ENCODE peak calls at places on chromosomes 7 and 10, in four cellular contexts. D, V, W and O are unnamed samples.

GRCh38 chr10:61793760-61794713 is 107.5 kb upstream of the ARID5B start:
- DNase-seq in D (no peak), V (no peak), W (no peak), O (no peak)

GRCh38 chr10:126110434-126110833 is 214.1 kb downstream of the FANK1 start:
- DNase-seq in D (no peak), V (no peak), W (no peak), O (no peak)

GRCh38 chr7:138354066-138354465 is 106.0 kb upstream of the TRIM24 start:
- DNase-seq in D (no peak), V (no peak), W (no peak), O (no peak)

GRCh38 chr7:104217620-104218019 is 9.8 kb upstream of the ORC5 start:
- DNase-seq in D (no peak), V (no peak), W (no peak), O (no peak)

GRCh38 chr7:16062269-16062668 is 359.1 kb downstream of the CRPPA start:
- DNase-seq in D (no peak), V (no peak), W (no peak), O (no peak)

GRCh38 chr7:985915-986741 is 3.1 kb downstream of the CYP2W1 start:
- DNase-seq in D (no peak), V (no peak), W (no peak), O (peak)

GRCh38 chr7:124042826-124043225 is 10.0 kb upstream of the TMEM229A start:
- DNase-seq in D (no peak), V (no peak), W (no peak), O (no peak)

GRCh38 chr7:136956671-136957070 is 88.2 kb downstream of the CHRM2 start:
- DNase-seq in D (no peak), V (no peak), W (no peak), O (no peak)

GRCh38 chr7:18693401-18693800 is 197.9 kb downstream of the HDAC9 start:
- DNase-seq in D (no peak), V (no peak), W (no peak), O (peak)

GRCh38 chr7:39592586-39592985 is 26.4 kb downstream of the YAE1 start:
- DNase-seq in D (no peak), V (no peak), W (no peak), O (no peak)

GRCh38 chr7:32221056-32221455 is 150.8 kb upstream of the PDE1C start:
- DNase-seq in D (no peak), V (no peak), W (no peak), O (no peak)

GRCh38 chr7:77553123-77553522 is 16.0 kb downstream of the PTPN12 start:
- DNase-seq in D (no peak), V (no peak), W (no peak), O (no peak)

GRCh38 chr10:124149681-124150080 is 56.3 kb upstream of the CHST15 start:
- DNase-seq in D (peak), V (no peak), W (no peak), O (no peak)

GRCh38 chr7:4797858-4798705 is 22.7 kb downstream of the AP5Z1 start:
- DNase-seq in D (no peak), V (peak), W (peak), O (peak)

GRCh38 chr10:123798856-123799255 is 92.8 kb downstream of the CPXM2 start:
- DNase-seq in D (no peak), V (no peak), W (no peak), O (no peak)

GRCh38 chr7:388461-388960 is 98.5 kb downstream of the FOXL3 start:
- DNase-seq in D (no peak), V (peak), W (peak), O (peak)

GRCh38 chr10:60336901-60337630 is 52.6 kb downstream of the ANK3 start:
- DNase-seq in D (no peak), V (no peak), W (no peak), O (no peak)

GRCh38 chr10:30178565-30178964 is 119.2 kb upstream of the JCAD start:
- DNase-seq in D (no peak), V (no peak), W (no peak), O (no peak)

GRCh38 chr10:88271736-88272135 is 311.4 kb downstream of the RNLS start:
- DNase-seq in D (no peak), V (no peak), W (no peak), O (no peak)

GRCh38 chr10:95391570-95392249 is 100.9 kb upstream of the PDLIM1 start:
- DNase-seq in D (no peak), V (peak), W (no peak), O (no peak)

GRCh38 chr7:116327751-116328150 is 117.4 kb downstream of the TES start:
- DNase-seq in D (no peak), V (no peak), W (no peak), O (no peak)

GRCh38 chr10:10517866-10518265 is 499.8 kb upstream of the CELF2 start:
- DNase-seq in D (no peak), V (no peak), W (no peak), O (no peak)

GRCh38 chr7:23474098-23474828 is 4.0 kb upstream of the IGF2BP3 start:
- DNase-seq in D (peak), V (peak), W (peak), O (peak)

GRCh38 chr7:2003451-2003930 is 229.3 kb downstream of the MAD1L1 start:
- DNase-seq in D (no peak), V (peak), W (no peak), O (no peak)

GRCh38 chr10:48243487-48243886 is 31.0 kb downstream of the FRMPD2 start:
- DNase-seq in D (no peak), V (no peak), W (no peak), O (no peak)

GRCh38 chr10:69061305-69062161 is 26.4 kb upstream of the SRGN start:
- DNase-seq in D (no peak), V (no peak), W (peak), O (peak)

GRCh38 chr10:70575486-70575873 is 27.1 kb downstream of the PRF1 start:
- DNase-seq in D (no peak), V (no peak), W (no peak), O (no peak)

GRCh38 chr10:87000491-87000890 is 19.6 kb upstream of the FAM25A start:
- DNase-seq in D (no peak), V (no peak), W (peak), O (no peak)

GRCh38 chr7:100486753-100487446 is 3.2 kb downstream of the NYAP1 start:
- DNase-seq in D (no peak), V (peak), W (no peak), O (peak)

GRCh38 chr10:71746344-71747037 is 26.8 kb downstream of the VSIR start:
- DNase-seq in D (no peak), V (peak), W (peak), O (peak)

GRCh38 chr7:26168458-26169023 is 16.5 kb downstream of the NFE2L3 start:
- DNase-seq in D (no peak), V (no peak), W (no peak), O (no peak)

GRCh38 chr7:84041649-84042048 is 152.9 kb downstream of the SEMA3A start:
- DNase-seq in D (no peak), V (no peak), W (no peak), O (no peak)

GRCh38 chr7:30348083-30348560 is 63.7 kb downstream of the ZNRF2 start:
- DNase-seq in D (peak), V (no peak), W (peak), O (peak)

GRCh38 chr7:137953043-137953691 is 48.7 kb downstream of the CREB3L2 start:
- DNase-seq in D (no peak), V (no peak), W (no peak), O (no peak)

GRCh38 chr10:129593953-129594352 is 126.9 kb downstream of the MGMT start:
- DNase-seq in D (no peak), V (no peak), W (no peak), O (no peak)

GRCh38 chr7:1531979-1532455 is 1.5 kb downstream of the MAFK start:
- DNase-seq in D (no peak), V (no peak), W (no peak), O (no peak)

DNA sequence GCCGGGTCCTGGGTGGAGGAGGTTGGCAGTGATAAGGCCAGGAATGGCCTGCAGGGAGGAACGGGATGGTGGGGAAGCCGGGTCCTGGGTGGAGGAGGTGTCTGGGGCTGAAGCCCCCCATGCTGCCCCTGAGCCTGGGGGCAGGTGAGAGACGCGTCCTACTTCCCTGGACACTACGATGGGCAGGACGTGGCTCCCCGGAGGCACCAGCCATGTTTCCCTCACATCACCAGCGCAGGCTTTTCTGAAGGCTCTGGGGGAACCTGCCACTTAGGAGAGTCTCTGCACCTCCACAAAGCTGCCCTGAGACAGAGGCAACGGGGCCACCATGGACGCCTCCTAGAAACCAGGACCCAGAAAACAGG is 324.8 kb downstream of the DNAJB6 start:
- DNase-seq in D (no peak), V (no peak), W (no peak), O (no peak)
- TF ChIP-seq CREM in D (no peak), V (no peak), W (no peak), O (no peak)

GRCh38 chr10:100303724-100304319 is 17.3 kb upstream of the BLOC1S2 start:
- DNase-seq in D (no peak), V (no peak), W (peak), O (peak)
- TF ChIP-seq CREM in D (no peak), V (no peak), W (no peak), O (no peak)

DNA sequence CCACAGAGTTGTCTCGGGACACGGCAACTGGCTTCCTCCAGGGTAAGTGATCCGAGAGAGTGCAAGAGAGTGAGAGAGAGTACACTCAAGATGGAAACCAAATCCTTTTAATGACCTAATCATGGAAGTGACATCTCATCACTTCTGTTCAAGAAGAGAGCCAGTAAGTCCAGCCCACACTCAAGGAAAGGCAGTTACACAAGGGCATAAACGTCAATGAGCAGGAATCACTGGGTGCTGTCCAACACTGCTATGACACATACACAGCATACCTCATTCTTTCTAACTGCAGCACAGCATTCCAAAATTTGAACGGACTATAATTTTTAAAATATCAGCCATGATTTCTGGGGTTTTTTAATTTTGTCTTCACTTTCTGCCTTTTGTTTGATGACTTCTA is 29.3 kb upstream of the OSBPL3 start:
- DNase-seq in D (no peak), V (no peak), W (no peak), O (no peak)
- TF ChIP-seq CREM in D (no peak), V (no peak), W (no peak), O (no peak)

GRCh38 chr10:12780634-12781601 is 220.6 kb downstream of the CCDC3 start:
- DNase-seq in D (no peak), V (no peak), W (no peak), O (no peak)
- TF ChIP-seq CREM in D (no peak), V (no peak), W (no peak), O (no peak)

DNA sequence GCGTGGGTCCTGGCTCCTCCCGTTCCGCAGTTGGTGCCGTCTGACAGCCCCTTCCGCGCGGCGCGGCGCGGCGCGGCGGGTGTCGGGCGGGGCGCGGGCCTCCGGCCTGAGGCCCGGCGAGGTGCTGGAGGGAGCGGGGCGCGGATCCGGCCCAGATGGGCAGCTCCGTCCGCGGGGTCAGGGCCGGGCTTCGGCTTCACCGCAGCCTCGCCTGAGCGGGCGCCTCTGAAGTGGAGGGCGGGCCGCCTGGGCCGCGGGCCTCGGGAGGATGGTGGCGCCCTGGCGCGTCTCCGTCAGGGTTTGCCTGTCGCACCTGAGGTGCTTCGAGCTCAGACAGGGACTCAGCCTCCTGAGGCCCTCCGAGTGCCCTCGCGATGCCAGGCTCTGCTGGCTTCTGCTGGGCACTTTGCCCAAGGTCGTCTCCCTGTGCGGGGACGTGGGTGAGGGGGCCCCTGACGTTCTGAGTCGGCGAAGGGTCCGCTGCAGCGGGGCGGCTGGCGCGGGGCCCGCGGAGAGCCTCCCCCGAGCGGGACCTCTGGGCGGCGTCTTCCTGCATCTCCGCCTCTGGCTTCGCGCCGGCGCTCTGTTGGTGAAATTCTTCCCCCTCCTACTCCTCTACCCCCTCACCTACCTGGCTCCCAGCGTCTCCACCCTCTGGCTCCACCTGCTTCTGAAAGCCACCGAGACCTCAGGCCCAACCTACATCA is 471 bp downstream of the ADCK2 start:
- DNase-seq in D (no peak), V (peak), W (no peak), O (peak)
- TF ChIP-seq CREM in D (no peak), V (no peak), W (no peak), O (no peak)

DNA sequence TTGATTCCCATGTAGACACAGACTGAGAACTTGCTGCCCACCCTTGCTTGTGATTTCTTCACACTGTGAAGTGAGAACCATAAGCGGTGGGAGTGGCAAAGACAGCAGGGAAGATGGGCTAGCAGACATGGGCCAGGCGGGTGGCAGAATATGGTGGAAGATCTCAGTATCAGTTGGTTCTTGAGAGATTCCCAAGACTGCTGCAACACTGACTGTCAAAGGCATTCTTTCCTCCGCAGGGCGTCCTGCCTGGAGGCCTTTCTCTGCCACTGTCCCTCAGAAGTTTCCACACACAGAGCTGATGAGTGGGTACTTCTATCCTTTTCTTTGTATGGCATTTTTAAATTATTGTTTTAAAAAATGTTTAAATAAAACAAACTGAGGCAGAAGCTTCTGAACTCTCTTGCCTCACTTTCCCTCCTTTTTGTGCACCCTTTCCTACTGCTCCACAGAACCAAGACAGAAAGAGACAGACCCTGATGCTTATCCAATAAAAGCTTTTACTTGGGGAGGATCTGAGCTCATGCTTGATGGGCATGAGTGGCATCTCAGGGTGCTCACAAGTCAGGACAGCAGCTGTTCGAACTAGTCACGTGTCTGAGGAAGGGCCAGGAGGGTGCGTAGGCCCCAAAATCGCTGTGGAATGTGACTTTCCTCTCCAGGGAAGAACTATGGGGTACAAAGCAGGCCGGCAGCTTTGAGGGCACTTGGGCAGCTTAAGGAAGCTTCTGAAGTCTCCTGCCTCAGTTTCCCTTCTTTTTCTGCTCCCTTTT is 104.7 kb upstream of the PCGF5 start:
- DNase-seq in D (no peak), V (no peak), W (no peak), O (no peak)
- TF ChIP-seq CREM in D (no peak), V (no peak), W (no peak), O (no peak)